ENCODE peak calls at places on chromosomes 12 and 14, in seven cellular contexts. M is NCI-H2171, Y is tibial artery, V is endothelial cell, L is frontal cortex, X is Right ventricle myocardium superior, Q is ELR. H is an unnamed sample.

GRCh38 chr14:100892496-100893227 is 10.9 kb downstream of the RTL1 start:
- DNase-seq in M (no peak), Y (no peak), V (no peak), L (no peak), X (no peak), Q (no peak), H (peak)

GRCh38 chr12:65699251-65699650 is 125.0 kb upstream of the HMGA2 start:
- DNase-seq in M (no peak), Y (no peak), V (no peak), L (no peak), X (no peak), Q (peak), H (no peak)

GRCh38 chr14:101006008-101006407 is 102.5 kb upstream of the RTL1 start:
- DNase-seq in M (no peak), Y (peak), V (no peak), L (no peak), X (no peak), Q (no peak), H (no peak)

GRCh38 chr14:20493634-20494033 is 11.7 kb upstream of the RNASE10 start:
- DNase-seq in M (no peak), Y (no peak), V (no peak), L (no peak), X (no peak), Q (no peak), H (no peak)

GRCh38 chr12:45762185-45763110 is 32.9 kb downstream of the ARID2 start:
- DNase-seq in M (no peak), Y (no peak), V (peak), L (peak), X (no peak), Q (peak), H (no peak)

GRCh38 chr12:16221776-16222175 is 55.7 kb downstream of the SLC15A5 start:
- DNase-seq in M (no peak), Y (no peak), V (no peak), L (no peak), X (no peak), Q (no peak), H (no peak)

GRCh38 chr12:6276936-6277615 is 33.4 kb upstream of the PLEKHG6 start:
- DNase-seq in M (no peak), Y (peak), V (no peak), L (no peak), X (no peak), Q (no peak), H (no peak)

GRCh38 chr14:61190341-61190740 is 90.8 kb downstream of the TMEM30B start:
- DNase-seq in M (no peak), Y (no peak), V (no peak), L (no peak), X (no peak), Q (no peak), H (no peak)

GRCh38 chr14:95660550-95661515 is 25.4 kb upstream of the TCL1B start:
- DNase-seq in M (no peak), Y (no peak), V (no peak), L (no peak), X (no peak), Q (no peak), H (no peak)

GRCh38 chr12:95396849-95397498 is 77.0 kb upstream of the METAP2 start:
- DNase-seq in M (no peak), Y (no peak), V (no peak), L (no peak), X (no peak), Q (peak), H (no peak)

GRCh38 chr12:70853326-70853725 is 67.2 kb downstream of the PTPRR start:
- DNase-seq in M (no peak), Y (no peak), V (no peak), L (no peak), X (no peak), Q (peak), H (no peak)

GRCh38 chr12:126093911-126094310 is 1028.7 kb downstream of the AACS start:
- DNase-seq in M (no peak), Y (no peak), V (no peak), L (peak), X (no peak), Q (peak), H (no peak)

GRCh38 chr14:37565550-37565949 is 29.5 kb downstream of the FOXA1 start:
- DNase-seq in M (no peak), Y (no peak), V (no peak), L (no peak), X (no peak), Q (no peak), H (no peak)

GRCh38 chr12:32455607-32456063 is 56.3 kb downstream of the FGD4 start:
- DNase-seq in M (peak), Y (no peak), V (peak), L (peak), X (no peak), Q (peak), H (no peak)

GRCh38 chr14:105519946-105520698 is 6.3 kb upstream of the TMEM121 start:
- DNase-seq in M (no peak), Y (no peak), V (no peak), L (no peak), X (no peak), Q (no peak), H (no peak)

GRCh38 chr14:103576371-103577024 is 13.7 kb downstream of the COA8 start:
- DNase-seq in M (peak), Y (peak), V (peak), L (peak), X (peak), Q (peak), H (peak)

GRCh38 chr14:76268700-76269099 is 107.2 kb upstream of the ESRRB start:
- DNase-seq in M (no peak), Y (no peak), V (no peak), L (no peak), X (no peak), Q (no peak), H (no peak)

GRCh38 chr12:5187136-5187535 is 143.5 kb downstream of the KCNA5 start:
- DNase-seq in M (no peak), Y (no peak), V (no peak), L (no peak), X (no peak), Q (no peak), H (no peak)

GRCh38 chr12:55706840-55707671 is 648 bp downstream of the ITGA7 start:
- DNase-seq in M (peak), Y (peak), V (no peak), L (no peak), X (peak), Q (peak), H (no peak)

GRCh38 chr12:81296556-81297305 is 218.9 kb downstream of the ACSS3 start:
- DNase-seq in M (peak), Y (no peak), V (no peak), L (no peak), X (no peak), Q (peak), H (no peak)

GRCh38 chr14:72856530-72857264 is 37.2 kb downstream of the DPF3 start:
- DNase-seq in M (no peak), Y (no peak), V (no peak), L (no peak), X (no peak), Q (no peak), H (no peak)

GRCh38 chr14:64826333-64826732 is 53.4 kb downstream of the SPTB start:
- DNase-seq in M (no peak), Y (no peak), V (no peak), L (no peak), X (no peak), Q (peak), H (no peak)

GRCh38 chr12:87982208-87982607 is 47.0 kb downstream of the C12orf50 start:
- DNase-seq in M (no peak), Y (no peak), V (no peak), L (no peak), X (no peak), Q (peak), H (no peak)

GRCh38 chr14:75636100-75636692 is 24.5 kb downstream of the ERG28 start:
- DNase-seq in M (peak), Y (no peak), V (no peak), L (no peak), X (no peak), Q (peak), H (no peak)

GRCh38 chr14:68219407-68219806 is 399.8 kb downstream of the RAD51B start:
- DNase-seq in M (no peak), Y (no peak), V (no peak), L (no peak), X (no peak), Q (no peak), H (no peak)

GRCh38 chr14:77098470-77099353 is 654 bp downstream of the CIPC start:
- DNase-seq in M (no peak), Y (peak), V (peak), L (no peak), X (peak), Q (peak), H (peak)

GRCh38 chr12:58310368-58310767 is 369.0 kb downstream of the ATP23 start:
- DNase-seq in M (no peak), Y (no peak), V (no peak), L (no peak), X (no peak), Q (peak), H (no peak)

GRCh38 chr12:108560321-108560721 is 652 bp downstream of the SART3 start:
- DNase-seq in M (no peak), Y (no peak), V (no peak), L (no peak), X (no peak), Q (peak), H (no peak)

GRCh38 chr12:49552014-49552413 is 13.2 kb downstream of the KCNH3 start:
- DNase-seq in M (no peak), Y (peak), V (no peak), L (peak), X (no peak), Q (no peak), H (no peak)

GRCh38 chr12:54421873-54422250 is 2.8 kb upstream of the ITGA5 start:
- DNase-seq in M (no peak), Y (peak), V (no peak), L (no peak), X (no peak), Q (peak), H (no peak)